ENCODE peak calls at places on chromosomes 5 and 9, in eight cellular contexts. J is dorsolateral prefrontal cortex; D is stimulated activated CD4-positive, alpha-beta T cell treated with anti-CD3 and anti-CD28 coated beads, TNF-alpha, amount 100 ng/mL, for 24 hours; F is NCI-H774; G is activated CD8-positive, alpha-beta memory T cell treated with anti-CD3 and anti-CD28 coated beads, Interleukin-2, amount 50 U/mL, for 48 hours; X is neural crest cell; S is A172; E is GM23248. P is an unnamed sample.

GRCh38 chr9:93121316-93122241 is 12.5 kb downstream of the NINJ1 start:
- DNase-seq in J (no peak), D (no peak), F (no peak), G (peak), X (no peak), S (no peak), E (no peak), P (peak)

GRCh38 chr5:78242001-78242400 is 52.5 kb downstream of the AP3B1 start:
- DNase-seq in J (no peak), D (no peak), F (no peak), G (no peak), X (no peak), S (no peak), E (no peak), P (no peak)

GRCh38 chr9:136773386-136774044 is 9.2 kb upstream of the LCN15 start:
- DNase-seq in J (peak), D (peak), F (no peak), G (no peak), X (no peak), S (no peak), E (peak), P (no peak)

GRCh38 chr9:72948906-72949582 is 3.8 kb downstream of the ALDH1A1 start:
- DNase-seq in J (no peak), D (no peak), F (peak), G (no peak), X (no peak), S (no peak), E (no peak), P (no peak)

GRCh38 chr5:166320923-166321480 is 1970.4 kb upstream of the WWC1 start:
- DNase-seq in J (no peak), D (no peak), F (no peak), G (no peak), X (no peak), S (no peak), E (no peak), P (no peak)

GRCh38 chr9:110538169-110538568 is 41.4 kb downstream of the SVEP1 start:
- DNase-seq in J (no peak), D (no peak), F (no peak), G (no peak), X (no peak), S (no peak), E (peak), P (no peak)

GRCh38 chr5:59079622-59080620 is 497.0 kb downstream of the RAB3C start:
- DNase-seq in J (no peak), D (no peak), F (no peak), G (no peak), X (no peak), S (peak), E (peak), P (no peak)

GRCh38 chr9:131197160-131197911 is 72.0 kb downstream of the NUP214 start:
- DNase-seq in J (no peak), D (no peak), F (no peak), G (no peak), X (no peak), S (no peak), E (no peak), P (no peak)

GRCh38 chr9:130500340-130500771 is 55.6 kb downstream of the ASS1 start:
- DNase-seq in J (no peak), D (no peak), F (peak), G (no peak), X (no peak), S (no peak), E (no peak), P (no peak)

GRCh38 chr5:39446231-39446630 is 21.5 kb upstream of the DAB2 start:
- DNase-seq in J (no peak), D (no peak), F (no peak), G (no peak), X (no peak), S (no peak), E (peak), P (no peak)